ENCODE peak calls at places on chromosomes 11 and 22, in four cellular contexts. One of them, this sample, is unnamed.

GRCh38 chr11:88813233-88813915 is 252.4 kb downstream of the GRM5 start:
- DNase-seq in BE2C: no peak
- DNase-seq in upper lobe of right lung: no peak
- DNase-seq in cardiac muscle cell: no peak
- DNase-seq in this sample: no peak

GRCh38 chr11:9029477-9029876 is 25.7 kb upstream of the NRIP3 start:
- DNase-seq in BE2C: no peak
- DNase-seq in upper lobe of right lung: no peak
- DNase-seq in cardiac muscle cell: no peak
- DNase-seq in this sample: no peak

GRCh38 chr11:116517077-116517476 is 255.7 kb downstream of the BUD13 start:
- DNase-seq in BE2C: no peak
- DNase-seq in upper lobe of right lung: no peak
- DNase-seq in cardiac muscle cell: no peak
- DNase-seq in this sample: no peak

GRCh38 chr11:61717286-61718033 is 35.0 kb upstream of the MYRF start:
- DNase-seq in BE2C: no peak
- DNase-seq in upper lobe of right lung: no peak
- DNase-seq in cardiac muscle cell: no peak
- DNase-seq in this sample: no peak

GRCh38 chr22:27577570-27577969 is 224.0 kb downstream of the MN1 start:
- DNase-seq in BE2C: no peak
- DNase-seq in upper lobe of right lung: no peak
- DNase-seq in cardiac muscle cell: no peak
- DNase-seq in this sample: no peak

GRCh38 chr11:95121687-95122086 is 32.0 kb downstream of the ENDOD1 start:
- DNase-seq in BE2C: no peak
- DNase-seq in upper lobe of right lung: no peak
- DNase-seq in cardiac muscle cell: no peak
- DNase-seq in this sample: no peak

GRCh38 chr22:31240011-31240410 is 27.9 kb downstream of the LIMK2 start:
- DNase-seq in BE2C: no peak
- DNase-seq in upper lobe of right lung: no peak
- DNase-seq in cardiac muscle cell: no peak
- DNase-seq in this sample: no peak

GRCh38 chr11:66782726-66783125 is 53.7 kb upstream of the SPTBN2 start:
- DNase-seq in BE2C: no peak
- DNase-seq in upper lobe of right lung: no peak
- DNase-seq in cardiac muscle cell: no peak
- DNase-seq in this sample: no peak

GRCh38 chr22:46596032-46596441 is 24.1 kb upstream of the GRAMD4 start:
- DNase-seq in BE2C: peak; percentile 89
- DNase-seq in upper lobe of right lung: peak; percentile 68
- DNase-seq in cardiac muscle cell: no peak
- DNase-seq in this sample: no peak

GRCh38 chr11:46279393-46280099 is 2.1 kb downstream of the CREB3L1 start:
- DNase-seq in BE2C: no peak
- DNase-seq in upper lobe of right lung: no peak
- DNase-seq in cardiac muscle cell: no peak
- DNase-seq in this sample: no peak

GRCh38 chr11:75174781-75175370 is 24.0 kb downstream of the SLCO2B1 start:
- DNase-seq in BE2C: no peak
- DNase-seq in upper lobe of right lung: no peak
- DNase-seq in cardiac muscle cell: peak; percentile 40
- DNase-seq in this sample: peak; percentile 19

GRCh38 chr11:20363149-20363499 is 390 bp upstream of the HTATIP2 start:
- DNase-seq in BE2C: no peak
- DNase-seq in upper lobe of right lung: no peak
- DNase-seq in cardiac muscle cell: no peak
- DNase-seq in this sample: no peak

GRCh38 chr11:372809-373715 is 3.8 kb downstream of the B4GALNT4 start:
- DNase-seq in BE2C: no peak
- DNase-seq in upper lobe of right lung: no peak
- DNase-seq in cardiac muscle cell: no peak
- DNase-seq in this sample: no peak

GRCh38 chr11:69249086-69249640 is 44.8 kb upstream of the MYEOV start:
- DNase-seq in BE2C: no peak
- DNase-seq in upper lobe of right lung: no peak
- DNase-seq in cardiac muscle cell: no peak
- DNase-seq in this sample: no peak

GRCh38 chr11:77146261-77147035 is 18.4 kb downstream of the MYO7A start:
- DNase-seq in BE2C: no peak
- DNase-seq in upper lobe of right lung: no peak
- DNase-seq in cardiac muscle cell: no peak
- DNase-seq in this sample: no peak

GRCh38 chr11:68121067-68121899 is at the start of gene CHKA:
- DNase-seq in BE2C: peak; percentile 97
- DNase-seq in upper lobe of right lung: peak; percentile 98
- DNase-seq in cardiac muscle cell: peak; percentile 97
- DNase-seq in this sample: peak; percentile 96
- TF ChIP-seq CTCF in BE2C: no peak
- TF ChIP-seq CTCF in upper lobe of right lung: no peak
- TF ChIP-seq CTCF in cardiac muscle cell: no peak
- TF ChIP-seq CTCF in this sample: no peak

GRCh38 chr11:73728000-73728399 is 32.9 kb downstream of the RAB6A start:
- DNase-seq in BE2C: no peak
- DNase-seq in upper lobe of right lung: no peak
- DNase-seq in cardiac muscle cell: no peak
- DNase-seq in this sample: no peak

GRCh38 chr11:73726825-73727224 is 34.0 kb downstream of the RAB6A start:
- DNase-seq in BE2C: no peak
- DNase-seq in upper lobe of right lung: no peak
- DNase-seq in cardiac muscle cell: no peak
- DNase-seq in this sample: no peak

GRCh38 chr11:73734996-73735395 is 25.9 kb downstream of the RAB6A start:
- DNase-seq in BE2C: no peak
- DNase-seq in upper lobe of right lung: no peak
- DNase-seq in cardiac muscle cell: no peak
- DNase-seq in this sample: no peak

GRCh38 chr11:73729594-73730206 is 31.2 kb downstream of the RAB6A start:
- DNase-seq in BE2C: peak; percentile 62
- DNase-seq in upper lobe of right lung: no peak
- DNase-seq in cardiac muscle cell: peak; percentile 32
- DNase-seq in this sample: peak; percentile 16
- TF ChIP-seq CTCF in BE2C: peak; percentile 79
- TF ChIP-seq CTCF in upper lobe of right lung: peak; percentile 50
- TF ChIP-seq CTCF in cardiac muscle cell: peak; percentile 45
- TF ChIP-seq CTCF in this sample: peak; percentile 47

GRCh38 chr22:42066133-42066761 is 4.4 kb downstream of the NAGA start:
- DNase-seq in BE2C: no peak
- DNase-seq in upper lobe of right lung: no peak
- DNase-seq in cardiac muscle cell: no peak
- DNase-seq in this sample: no peak
- TF ChIP-seq CTCF in BE2C: no peak
- TF ChIP-seq CTCF in upper lobe of right lung: no peak
- TF ChIP-seq CTCF in cardiac muscle cell: no peak
- TF ChIP-seq CTCF in this sample: no peak

DNA sequence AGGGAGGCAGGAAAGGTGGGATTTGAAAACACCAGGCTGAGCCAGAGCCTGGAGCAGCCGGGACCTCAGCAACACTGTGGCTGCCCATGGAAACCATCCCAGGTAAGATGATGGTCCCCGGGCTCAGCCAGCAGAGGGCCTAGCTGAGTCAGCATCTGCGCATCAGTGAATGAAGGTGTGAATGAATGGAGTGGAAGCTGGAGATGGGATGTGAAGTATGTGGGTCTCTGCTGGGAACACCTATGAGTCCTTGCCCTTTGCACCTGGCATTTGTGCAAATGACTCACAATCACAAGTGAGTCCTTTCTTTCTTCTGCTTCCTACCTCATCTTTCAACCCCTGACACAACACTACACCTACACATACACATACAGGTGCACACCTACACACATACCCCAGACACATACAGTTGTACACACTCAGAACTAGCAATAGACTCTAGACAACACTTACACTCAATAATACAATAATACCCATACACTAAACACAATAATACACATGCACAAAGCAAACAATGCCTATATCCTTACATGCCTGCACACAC is 62.8 kb upstream of the PRDM11 start:
- DNase-seq in BE2C: peak; percentile 12
- DNase-seq in upper lobe of right lung: no peak
- DNase-seq in cardiac muscle cell: peak; percentile 29
- DNase-seq in this sample: no peak
- TF ChIP-seq CTCF in BE2C: peak; percentile 41
- TF ChIP-seq CTCF in upper lobe of right lung: peak; percentile 23
- TF ChIP-seq CTCF in cardiac muscle cell: peak; percentile 61
- TF ChIP-seq CTCF in this sample: peak; percentile 25